ENCODE peak calls at places on chromosome 11, in four cellular contexts. One of them, this sample, is unnamed.

GRCh38 chr11:90294526-90294925 is 71.7 kb upstream of the CHORDC1 start:
- DNase-seq in AG04450: no peak
- DNase-seq in coronary artery: no peak
- DNase-seq in astrocyte of the cerebellum: no peak
- DNase-seq in this sample: no peak

GRCh38 chr11:8252388-8252787 is 11.3 kb downstream of the LMO1 start:
- DNase-seq in AG04450: no peak
- DNase-seq in coronary artery: no peak
- DNase-seq in astrocyte of the cerebellum: no peak
- DNase-seq in this sample: no peak

GRCh38 chr11:3107608-3108182 is 50.5 kb upstream of the CARS1 start:
- DNase-seq in AG04450: no peak
- DNase-seq in coronary artery: no peak
- DNase-seq in astrocyte of the cerebellum: no peak
- DNase-seq in this sample: no peak

GRCh38 chr11:38751421-38751820 is 2153.4 kb upstream of the RAG2 start:
- DNase-seq in AG04450: no peak
- DNase-seq in coronary artery: no peak
- DNase-seq in astrocyte of the cerebellum: peak
- DNase-seq in this sample: no peak

GRCh38 chr11:77217156-77217555 is 84.3 kb downstream of the GDPD4 start:
- DNase-seq in AG04450: no peak
- DNase-seq in coronary artery: no peak
- DNase-seq in astrocyte of the cerebellum: no peak
- DNase-seq in this sample: no peak

GRCh38 chr11:65927904-65928397 is 8.7 kb downstream of the DRAP1 start:
- DNase-seq in AG04450: no peak
- DNase-seq in coronary artery: no peak
- DNase-seq in astrocyte of the cerebellum: no peak
- DNase-seq in this sample: no peak

GRCh38 chr11:92667446-92668165 is 301.8 kb upstream of the MTNR1B start:
- DNase-seq in AG04450: no peak
- DNase-seq in coronary artery: no peak
- DNase-seq in astrocyte of the cerebellum: no peak
- DNase-seq in this sample: no peak

GRCh38 chr11:118689852-118690552 is 10.6 kb upstream of the TREH start:
- DNase-seq in AG04450: peak
- DNase-seq in coronary artery: peak
- DNase-seq in astrocyte of the cerebellum: peak
- DNase-seq in this sample: peak

GRCh38 chr11:126443120-126443519 is 87.6 kb downstream of the ST3GAL4 start:
- DNase-seq in AG04450: no peak
- DNase-seq in coronary artery: no peak
- DNase-seq in astrocyte of the cerebellum: no peak
- DNase-seq in this sample: no peak

GRCh38 chr11:21390430-21390829 is 721.0 kb downstream of the NELL1 start:
- DNase-seq in AG04450: no peak
- DNase-seq in coronary artery: no peak
- DNase-seq in astrocyte of the cerebellum: no peak
- DNase-seq in this sample: no peak

GRCh38 chr11:72724851-72725730 is 27.1 kb downstream of the ARAP1 start:
- DNase-seq in AG04450: peak
- DNase-seq in coronary artery: no peak
- DNase-seq in astrocyte of the cerebellum: peak
- DNase-seq in this sample: peak

GRCh38 chr11:789951-790350 is at the start of gene CEND1:
- DNase-seq in AG04450: no peak
- DNase-seq in coronary artery: no peak
- DNase-seq in astrocyte of the cerebellum: no peak
- DNase-seq in this sample: peak

GRCh38 chr11:28086569-28086968 is 21.4 kb downstream of the KIF18A start:
- DNase-seq in AG04450: peak
- DNase-seq in coronary artery: no peak
- DNase-seq in astrocyte of the cerebellum: no peak
- DNase-seq in this sample: no peak

GRCh38 chr11:114278342-114279065 is 17.7 kb upstream of the NNMT start:
- DNase-seq in AG04450: no peak
- DNase-seq in coronary artery: no peak
- DNase-seq in astrocyte of the cerebellum: no peak
- DNase-seq in this sample: peak

GRCh38 chr11:128394436-128395089 is 192.8 kb downstream of the ETS1 start:
- DNase-seq in AG04450: no peak
- DNase-seq in coronary artery: no peak
- DNase-seq in astrocyte of the cerebellum: no peak
- DNase-seq in this sample: no peak

GRCh38 chr11:1308745-1309497 is 511 bp downstream of the TOLLIP start:
- DNase-seq in AG04450: no peak
- DNase-seq in coronary artery: no peak
- DNase-seq in astrocyte of the cerebellum: no peak
- DNase-seq in this sample: no peak

GRCh38 chr11:120139316-120140069 is 1.6 kb upstream of the TRIM29 start:
- DNase-seq in AG04450: no peak
- DNase-seq in coronary artery: peak
- DNase-seq in astrocyte of the cerebellum: no peak
- DNase-seq in this sample: peak

GRCh38 chr11:14892036-14892556 is at the start of gene CYP2R1:
- DNase-seq in AG04450: peak
- DNase-seq in coronary artery: peak
- DNase-seq in astrocyte of the cerebellum: peak
- DNase-seq in this sample: peak

GRCh38 chr11:126115253-126115540 is 52.5 kb upstream of the CDON start:
- DNase-seq in AG04450: no peak
- DNase-seq in coronary artery: no peak
- DNase-seq in astrocyte of the cerebellum: no peak
- DNase-seq in this sample: no peak

GRCh38 chr11:445765-446588 is 4.1 kb upstream of the PTDSS2 start:
- DNase-seq in AG04450: no peak
- DNase-seq in coronary artery: no peak
- DNase-seq in astrocyte of the cerebellum: no peak
- DNase-seq in this sample: no peak

GRCh38 chr11:108768370-108768769 is 103.5 kb downstream of the DDX10 start:
- DNase-seq in AG04450: no peak
- DNase-seq in coronary artery: no peak
- DNase-seq in astrocyte of the cerebellum: no peak
- DNase-seq in this sample: no peak

GRCh38 chr11:26730711-26731460 is 9.0 kb upstream of the SLC5A12 start:
- DNase-seq in AG04450: no peak
- DNase-seq in coronary artery: no peak
- DNase-seq in astrocyte of the cerebellum: no peak
- DNase-seq in this sample: no peak

GRCh38 chr11:16191852-16192240 is 164.5 kb downstream of the SOX6 start:
- DNase-seq in AG04450: no peak
- DNase-seq in coronary artery: no peak
- DNase-seq in astrocyte of the cerebellum: no peak
- DNase-seq in this sample: no peak

GRCh38 chr11:67267188-67268035 is 1.1 kb downstream of the GRK2 start:
- DNase-seq in AG04450: no peak
- DNase-seq in coronary artery: peak
- DNase-seq in astrocyte of the cerebellum: no peak
- DNase-seq in this sample: no peak

GRCh38 chr11:2816941-2817421 is 68.6 kb downstream of the CDKN1C start:
- DNase-seq in AG04450: peak
- DNase-seq in coronary artery: no peak
- DNase-seq in astrocyte of the cerebellum: peak
- DNase-seq in this sample: no peak

GRCh38 chr11:19976281-19976941 is 183.9 kb downstream of the DBX1 start:
- DNase-seq in AG04450: no peak
- DNase-seq in coronary artery: no peak
- DNase-seq in astrocyte of the cerebellum: no peak
- DNase-seq in this sample: no peak

GRCh38 chr11:62921573-62922188 is 518 bp upstream of the CHRM1 start:
- DNase-seq in AG04450: no peak
- DNase-seq in coronary artery: no peak
- DNase-seq in astrocyte of the cerebellum: no peak
- DNase-seq in this sample: no peak

GRCh38 chr11:76756341-76756771 is 26.8 kb upstream of the TSKU start:
- DNase-seq in AG04450: no peak
- DNase-seq in coronary artery: no peak
- DNase-seq in astrocyte of the cerebellum: no peak
- DNase-seq in this sample: no peak

GRCh38 chr11:117909611-117910382 is 19.4 kb downstream of the TMPRSS13 start:
- DNase-seq in AG04450: no peak
- DNase-seq in coronary artery: peak
- DNase-seq in astrocyte of the cerebellum: no peak
- DNase-seq in this sample: no peak

GRCh38 chr11:86442827-86443226 is 68.1 kb downstream of the CCDC81 start:
- DNase-seq in AG04450: no peak
- DNase-seq in coronary artery: no peak
- DNase-seq in astrocyte of the cerebellum: no peak
- DNase-seq in this sample: no peak

GRCh38 chr11:25432376-25432775 is 899.6 kb upstream of the ANO3 start:
- DNase-seq in AG04450: no peak
- DNase-seq in coronary artery: no peak
- DNase-seq in astrocyte of the cerebellum: no peak
- DNase-seq in this sample: no peak

GRCh38 chr11:134509381-134510068 is 97.5 kb upstream of the B3GAT1 start:
- DNase-seq in AG04450: no peak
- DNase-seq in coronary artery: no peak
- DNase-seq in astrocyte of the cerebellum: no peak
- DNase-seq in this sample: no peak

GRCh38 chr11:31827458-31828206 is 16.5 kb upstream of the PAX6 start:
- DNase-seq in AG04450: peak
- DNase-seq in coronary artery: no peak
- DNase-seq in astrocyte of the cerebellum: no peak
- DNase-seq in this sample: no peak

GRCh38 chr11:35214792-35215193 is 75.8 kb downstream of the CD44 start:
- DNase-seq in AG04450: peak
- DNase-seq in coronary artery: no peak
- DNase-seq in astrocyte of the cerebellum: peak
- DNase-seq in this sample: no peak

GRCh38 chr11:107018274-107018901 is at the start of gene GUCY1A2:
- DNase-seq in AG04450: no peak
- DNase-seq in coronary artery: no peak
- DNase-seq in astrocyte of the cerebellum: no peak
- DNase-seq in this sample: no peak

GRCh38 chr11:10317776-10318526 is 13.1 kb downstream of the ADM start:
- DNase-seq in AG04450: no peak
- DNase-seq in coronary artery: no peak
- DNase-seq in astrocyte of the cerebellum: no peak
- DNase-seq in this sample: no peak

GRCh38 chr11:72012897-72013721 is 14.4 kb downstream of the IL18BP start:
- DNase-seq in AG04450: no peak
- DNase-seq in coronary artery: peak
- DNase-seq in astrocyte of the cerebellum: peak
- DNase-seq in this sample: no peak

GRCh38 chr11:74371269-74372039 is 26.8 kb downstream of the PGM2L1 start:
- DNase-seq in AG04450: no peak
- DNase-seq in coronary artery: no peak
- DNase-seq in astrocyte of the cerebellum: peak
- DNase-seq in this sample: no peak

GRCh38 chr11:6431861-6432260 is 8.9 kb downstream of the HPX start:
- DNase-seq in AG04450: no peak
- DNase-seq in coronary artery: no peak
- DNase-seq in astrocyte of the cerebellum: peak
- DNase-seq in this sample: no peak

GRCh38 chr11:12942157-12942556 is 67.0 kb upstream of the RASSF10 start:
- DNase-seq in AG04450: no peak
- DNase-seq in coronary artery: no peak
- DNase-seq in astrocyte of the cerebellum: peak
- DNase-seq in this sample: no peak
- TF ChIP-seq CTCF in AG04450: no peak
- TF ChIP-seq CTCF in coronary artery: no peak
- TF ChIP-seq CTCF in astrocyte of the cerebellum: peak
- TF ChIP-seq CTCF in this sample: no peak

GRCh38 chr11:130381317-130381716 is 47.1 kb downstream of the ADAMTS8 start:
- DNase-seq in AG04450: no peak
- DNase-seq in coronary artery: no peak
- DNase-seq in astrocyte of the cerebellum: no peak
- DNase-seq in this sample: no peak
- TF ChIP-seq CTCF in AG04450: no peak
- TF ChIP-seq CTCF in coronary artery: no peak
- TF ChIP-seq CTCF in astrocyte of the cerebellum: no peak
- TF ChIP-seq CTCF in this sample: no peak

GRCh38 chr11:60169264-60169915 is 13.5 kb downstream of the MS4A6A start:
- DNase-seq in AG04450: no peak
- DNase-seq in coronary artery: no peak
- DNase-seq in astrocyte of the cerebellum: no peak
- DNase-seq in this sample: no peak
- TF ChIP-seq CTCF in AG04450: no peak
- TF ChIP-seq CTCF in coronary artery: no peak
- TF ChIP-seq CTCF in astrocyte of the cerebellum: no peak
- TF ChIP-seq CTCF in this sample: peak

GRCh38 chr11:112579282-112579681 is 318.6 kb upstream of the PLET1 start:
- DNase-seq in AG04450: no peak
- DNase-seq in coronary artery: no peak
- DNase-seq in astrocyte of the cerebellum: no peak
- DNase-seq in this sample: no peak
- TF ChIP-seq CTCF in AG04450: no peak
- TF ChIP-seq CTCF in coronary artery: no peak
- TF ChIP-seq CTCF in astrocyte of the cerebellum: no peak
- TF ChIP-seq CTCF in this sample: no peak

GRCh38 chr11:61701298-61701993 is 21.3 kb downstream of the DAGLA start:
- DNase-seq in AG04450: no peak
- DNase-seq in coronary artery: no peak
- DNase-seq in astrocyte of the cerebellum: no peak
- DNase-seq in this sample: no peak
- TF ChIP-seq CTCF in AG04450: peak
- TF ChIP-seq CTCF in coronary artery: no peak
- TF ChIP-seq CTCF in astrocyte of the cerebellum: peak
- TF ChIP-seq CTCF in this sample: peak